ENCODE peak calls at places on chromosomes 6 and 20, in ten cellular contexts. N is psoas muscle; B is GM13976; Q is NCI-H2029; T is fibroblast of lung; R is spleen; X is WERI-Rb-1; J is activated CD4-positive, alpha-beta T cell treated with anti-CD3 and anti-CD28 coated beads, Interleukin-2, amount 10 ng/mL, durations not matched to agents 7 days and 5 days; M is T-cell; K is activated naive CD4-positive, alpha-beta T cell. V is an unnamed sample.

GRCh38 chr6:90701146-90701781 is 114.4 kb upstream of the MAP3K7 start:
- DNase-seq in N (no peak), B (peak), Q (no peak), T (no peak), R (no peak), X (peak), J (peak), M (no peak), K (no peak), V (peak)

GRCh38 chr6:28880894-28881780 is 42.6 kb downstream of the TRIM27 start:
- DNase-seq in N (peak), B (peak), Q (peak), T (peak), R (no peak), X (peak), J (peak), M (peak), K (peak), V (peak)

GRCh38 chr20:50094522-50094921 is 18.4 kb downstream of the UBE2V1 start:
- DNase-seq in N (no peak), B (no peak), Q (no peak), T (no peak), R (no peak), X (no peak), J (no peak), M (no peak), K (no peak), V (no peak)

GRCh38 chr6:21831531-21832291 is 238.2 kb downstream of the SOX4 start:
- DNase-seq in N (no peak), B (no peak), Q (no peak), T (peak), R (no peak), X (no peak), J (no peak), M (no peak), K (no peak), V (no peak)

GRCh38 chr20:23148721-23149570 is 62.8 kb upstream of the CD93 start:
- DNase-seq in N (peak), B (no peak), Q (no peak), T (no peak), R (no peak), X (no peak), J (no peak), M (no peak), K (no peak), V (no peak)

GRCh38 chr6:51529240-51529639 is 558.2 kb downstream of the PKHD1 start:
- DNase-seq in N (no peak), B (no peak), Q (no peak), T (no peak), R (no peak), X (no peak), J (no peak), M (no peak), K (no peak), V (no peak)

GRCh38 chr6:65819152-65819551 is 112.1 kb upstream of the EYS start:
- DNase-seq in N (no peak), B (no peak), Q (no peak), T (peak), R (no peak), X (no peak), J (no peak), M (no peak), K (no peak), V (no peak)

GRCh38 chr20:24823176-24823575 is 125.9 kb upstream of the CST7 start:
- DNase-seq in N (no peak), B (no peak), Q (no peak), T (no peak), R (peak), X (no peak), J (no peak), M (no peak), K (no peak), V (no peak)

GRCh38 chr6:22794844-22795243 is 225.5 kb downstream of the HDGFL1 start:
- DNase-seq in N (no peak), B (no peak), Q (no peak), T (no peak), R (no peak), X (no peak), J (no peak), M (no peak), K (no peak), V (no peak)